ENCODE peak calls at places on chromosomes 7 and 10, in five cellular contexts. One of them, this sample, is unnamed.

GRCh38 chr7:126668367-126668752 is 584.4 kb downstream of the GRM8 start:
- DNase-seq in A549: no peak
- DNase-seq in HCT116: no peak
- DNase-seq in heart left ventricle: no peak
- DNase-seq in K562: peak
- DNase-seq in this sample: no peak

GRCh38 chr10:92080244-92080643 is 156.7 kb downstream of the BTAF1 start:
- DNase-seq in K562: no peak
- DNase-seq in heart left ventricle: no peak
- DNase-seq in HCT116: no peak
- DNase-seq in A549: no peak
- DNase-seq in this sample: no peak

GRCh38 chr7:27141591-27142561 is 1.6 kb downstream of the HOXA5 start:
- DNase-seq in A549: peak
- DNase-seq in heart left ventricle: no peak
- DNase-seq in K562: no peak
- DNase-seq in HCT116: no peak
- DNase-seq in this sample: no peak

GRCh38 chr10:124943301-124944092 is 1.6 kb downstream of the ZRANB1 start:
- DNase-seq in HCT116: peak
- DNase-seq in heart left ventricle: no peak
- DNase-seq in A549: no peak
- DNase-seq in K562: peak
- DNase-seq in this sample: no peak

GRCh38 chr10:12350167-12350872 is 973 bp downstream of the CAMK1D start:
- DNase-seq in K562: no peak
- DNase-seq in A549: peak
- DNase-seq in HCT116: no peak
- DNase-seq in heart left ventricle: no peak
- DNase-seq in this sample: no peak

GRCh38 chr7:50412958-50413357 is 37.2 kb downstream of the FIGNL1 start:
- DNase-seq in K562: no peak
- DNase-seq in A549: no peak
- DNase-seq in heart left ventricle: no peak
- DNase-seq in HCT116: no peak
- DNase-seq in this sample: no peak

GRCh38 chr10:16258476-16259040 is 178.3 kb upstream of the PTER start:
- DNase-seq in HCT116: no peak
- DNase-seq in A549: no peak
- DNase-seq in heart left ventricle: no peak
- DNase-seq in K562: no peak
- DNase-seq in this sample: no peak

GRCh38 chr7:77543910-77544309 is 6.8 kb downstream of the PTPN12 start:
- DNase-seq in heart left ventricle: no peak
- DNase-seq in K562: no peak
- DNase-seq in HCT116: no peak
- DNase-seq in A549: no peak
- DNase-seq in this sample: no peak

GRCh38 chr7:112081778-112082177 is 124.4 kb downstream of the DOCK4 start:
- DNase-seq in heart left ventricle: no peak
- DNase-seq in K562: no peak
- DNase-seq in HCT116: no peak
- DNase-seq in A549: no peak
- DNase-seq in this sample: no peak

GRCh38 chr7:128076216-128076821 is 45.1 kb upstream of the LRRC4 start:
- DNase-seq in HCT116: no peak
- DNase-seq in A549: no peak
- DNase-seq in K562: no peak
- DNase-seq in heart left ventricle: no peak
- DNase-seq in this sample: no peak

GRCh38 chr7:143884978-143885559 is 16.9 kb downstream of the TCAF1 start:
- DNase-seq in HCT116: no peak
- DNase-seq in heart left ventricle: peak
- DNase-seq in A549: no peak
- DNase-seq in K562: peak
- DNase-seq in this sample: peak

GRCh38 chr7:27173412-27174076 is 576 bp downstream of the HOXA10 start:
- DNase-seq in heart left ventricle: no peak
- DNase-seq in A549: no peak
- DNase-seq in K562: no peak
- DNase-seq in HCT116: no peak
- DNase-seq in this sample: no peak

GRCh38 chr7:157690058-157690832 is 353.4 kb downstream of the DNAJB6 start:
- DNase-seq in heart left ventricle: no peak
- DNase-seq in A549: no peak
- DNase-seq in K562: no peak
- DNase-seq in HCT116: no peak
- DNase-seq in this sample: no peak

GRCh38 chr7:82740246-82740848 is 296.8 kb upstream of the CACNA2D1 start:
- DNase-seq in A549: peak
- DNase-seq in heart left ventricle: no peak
- DNase-seq in HCT116: peak
- DNase-seq in K562: no peak
- DNase-seq in this sample: no peak

GRCh38 chr7:47557986-47558670 is 23.8 kb downstream of the TNS3 start:
- DNase-seq in A549: no peak
- DNase-seq in HCT116: peak
- DNase-seq in K562: no peak
- DNase-seq in heart left ventricle: no peak
- DNase-seq in this sample: no peak

GRCh38 chr10:63120554-63120953 is 12.6 kb upstream of the NRBF2 start:
- DNase-seq in HCT116: no peak
- DNase-seq in A549: no peak
- DNase-seq in K562: no peak
- DNase-seq in heart left ventricle: peak
- DNase-seq in this sample: no peak

GRCh38 chr10:59965899-59966650 is 59.7 kb upstream of the CCDC6 start:
- DNase-seq in HCT116: no peak
- DNase-seq in heart left ventricle: no peak
- DNase-seq in A549: no peak
- DNase-seq in K562: no peak
- DNase-seq in this sample: no peak

GRCh38 chr7:79622781-79623180 is 169.3 kb upstream of the MAGI2 start:
- DNase-seq in heart left ventricle: no peak
- DNase-seq in HCT116: peak
- DNase-seq in A549: no peak
- DNase-seq in K562: no peak
- DNase-seq in this sample: no peak

GRCh38 chr10:33139191-33139646 is 181.2 kb upstream of the ITGB1 start:
- DNase-seq in K562: no peak
- DNase-seq in A549: no peak
- DNase-seq in HCT116: no peak
- DNase-seq in heart left ventricle: no peak
- DNase-seq in this sample: no peak

GRCh38 chr10:21318768-21319167 is 206.7 kb downstream of the SKIDA1 start:
- DNase-seq in heart left ventricle: no peak
- DNase-seq in K562: no peak
- DNase-seq in A549: no peak
- DNase-seq in HCT116: no peak
- DNase-seq in this sample: no peak

GRCh38 chr7:35828817-35829216 is 28.0 kb downstream of the SEPTIN7 start:
- DNase-seq in A549: no peak
- DNase-seq in K562: no peak
- DNase-seq in heart left ventricle: no peak
- DNase-seq in HCT116: no peak
- DNase-seq in this sample: no peak

GRCh38 chr10:23525406-23525805 is 86.5 kb downstream of the OTUD1 start:
- DNase-seq in heart left ventricle: no peak
- DNase-seq in HCT116: no peak
- DNase-seq in A549: peak
- DNase-seq in K562: no peak
- DNase-seq in this sample: no peak

DNA sequence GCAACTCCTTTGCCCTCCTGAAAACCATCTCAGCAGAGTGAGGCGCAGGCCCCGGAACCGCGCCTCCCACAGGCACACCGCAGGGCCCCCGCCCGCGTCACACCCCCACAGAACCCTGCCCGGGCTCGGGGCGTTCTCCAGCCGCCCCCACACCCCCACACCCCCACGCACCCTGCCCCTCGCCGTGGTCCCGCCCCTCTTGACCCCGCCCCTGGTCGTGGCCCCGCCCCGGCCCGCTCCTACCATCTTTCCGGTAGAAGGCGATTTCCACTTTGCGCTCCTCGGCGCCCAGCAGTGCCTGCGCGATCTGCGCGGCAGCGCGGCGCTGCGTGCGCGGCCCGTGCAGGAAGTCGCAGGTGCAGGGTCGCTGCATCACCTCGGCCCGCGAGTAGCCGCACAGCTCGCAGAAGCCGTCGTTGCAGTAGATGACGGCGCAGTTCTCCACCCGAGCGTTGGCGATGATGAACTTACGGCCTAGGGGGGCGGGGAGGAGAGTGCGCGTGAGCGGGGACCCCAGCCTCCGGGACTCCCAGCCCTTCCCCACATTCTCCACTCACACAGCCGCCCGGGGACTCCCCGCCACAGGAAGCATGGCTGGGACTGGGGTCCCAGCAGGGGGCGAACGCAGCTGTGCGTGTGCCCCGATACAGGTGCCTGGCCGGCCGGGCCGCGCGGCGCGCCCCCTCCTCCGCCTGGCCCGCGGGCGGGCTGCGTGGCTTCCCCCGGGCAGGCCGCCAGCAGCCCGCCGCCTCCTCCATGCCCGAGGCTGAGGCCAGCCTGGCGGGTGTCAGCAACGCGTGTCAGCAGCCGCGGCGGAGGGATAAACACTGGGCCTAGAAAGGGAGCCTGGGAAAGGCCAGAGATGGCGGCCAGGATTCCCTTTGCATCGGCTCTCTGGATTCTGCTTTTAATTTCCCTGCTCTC is 3.4 kb downstream of the KCNH2 start:
- DNase-seq in heart left ventricle: peak
- DNase-seq in K562: peak
- DNase-seq in A549: peak
- DNase-seq in HCT116: peak
- DNase-seq in this sample: peak
- TF ChIP-seq POLR2A in heart left ventricle: no peak
- TF ChIP-seq POLR2A in K562: peak
- TF ChIP-seq POLR2A in A549: peak
- TF ChIP-seq POLR2A in HCT116: peak
- TF ChIP-seq POLR2A in this sample: no peak

DNA sequence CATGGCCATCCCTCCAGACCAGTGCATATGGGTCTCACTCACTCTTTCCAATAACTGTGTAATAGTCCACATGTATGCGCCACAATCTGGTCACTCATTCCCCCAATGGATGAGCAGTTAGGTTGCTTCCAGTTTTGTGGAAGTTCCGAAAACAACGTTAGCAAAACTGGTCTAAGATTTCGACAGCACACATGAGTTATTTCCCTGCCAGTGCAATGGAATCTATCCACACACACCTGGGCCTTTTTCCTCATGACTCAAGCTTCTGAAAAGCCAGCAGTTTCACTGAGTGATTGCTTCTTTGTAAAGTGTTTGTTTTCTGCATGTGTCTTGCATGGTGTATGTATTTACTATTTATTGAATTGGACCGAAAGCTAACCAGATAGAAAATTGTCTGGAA is 58.8 kb upstream of the FHIP2A start:
- DNase-seq in HCT116: no peak
- DNase-seq in heart left ventricle: no peak
- DNase-seq in A549: no peak
- DNase-seq in K562: no peak
- DNase-seq in this sample: no peak
- TF ChIP-seq POLR2A in HCT116: no peak
- TF ChIP-seq POLR2A in heart left ventricle: no peak
- TF ChIP-seq POLR2A in A549: no peak
- TF ChIP-seq POLR2A in K562: no peak
- TF ChIP-seq POLR2A in this sample: no peak

DNA sequence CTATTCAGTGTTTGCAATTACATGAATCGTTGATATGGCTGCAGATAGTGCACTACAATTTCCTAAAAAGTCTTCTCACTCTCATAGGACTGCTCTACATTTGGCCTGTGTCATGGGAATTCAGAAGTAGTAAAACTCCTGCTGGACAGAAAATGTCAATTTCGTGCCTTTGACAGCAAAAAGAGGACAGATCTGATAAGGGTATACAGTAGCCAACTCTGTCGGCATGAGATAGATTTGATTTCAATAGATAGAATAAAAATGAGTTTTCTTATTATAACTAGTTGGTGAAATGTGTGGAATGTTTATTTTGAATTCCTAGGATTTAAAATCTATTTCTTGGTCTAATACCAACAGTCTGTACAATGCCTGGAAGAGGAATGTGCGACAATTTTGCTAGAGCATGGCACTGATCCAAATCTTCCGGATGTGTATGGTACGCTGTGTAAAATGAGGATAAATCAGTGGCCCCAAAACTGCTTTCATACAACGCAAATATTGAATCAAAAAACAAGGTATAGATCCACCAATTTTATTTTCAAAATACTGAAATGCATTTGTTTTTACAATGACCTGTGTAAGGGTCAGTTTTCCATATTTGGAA is 133.5 kb upstream of the CDK13 start:
- DNase-seq in A549: no peak
- DNase-seq in HCT116: no peak
- DNase-seq in K562: no peak
- DNase-seq in heart left ventricle: no peak
- DNase-seq in this sample: no peak
- TF ChIP-seq POLR2A in A549: no peak
- TF ChIP-seq POLR2A in HCT116: no peak
- TF ChIP-seq POLR2A in K562: no peak
- TF ChIP-seq POLR2A in heart left ventricle: no peak
- TF ChIP-seq POLR2A in this sample: no peak

GRCh38 chr10:49240946-49241345 is 52.8 kb upstream of the TMEM273 start:
- DNase-seq in K562: no peak
- DNase-seq in HCT116: no peak
- DNase-seq in heart left ventricle: no peak
- DNase-seq in A549: no peak
- DNase-seq in this sample: no peak

GRCh38 chr10:49243139-49243538 is 54.9 kb upstream of the TMEM273 start:
- DNase-seq in heart left ventricle: no peak
- DNase-seq in A549: no peak
- DNase-seq in HCT116: no peak
- DNase-seq in K562: no peak
- DNase-seq in this sample: no peak

GRCh38 chr10:49242604-49243003 is 54.4 kb upstream of the TMEM273 start:
- DNase-seq in heart left ventricle: peak
- DNase-seq in K562: no peak
- DNase-seq in HCT116: no peak
- DNase-seq in A549: no peak
- DNase-seq in this sample: no peak

GRCh38 chr10:49241365-49241764 is 53.2 kb upstream of the TMEM273 start:
- DNase-seq in K562: no peak
- DNase-seq in heart left ventricle: no peak
- DNase-seq in A549: no peak
- DNase-seq in HCT116: no peak
- DNase-seq in this sample: no peak

DNA sequence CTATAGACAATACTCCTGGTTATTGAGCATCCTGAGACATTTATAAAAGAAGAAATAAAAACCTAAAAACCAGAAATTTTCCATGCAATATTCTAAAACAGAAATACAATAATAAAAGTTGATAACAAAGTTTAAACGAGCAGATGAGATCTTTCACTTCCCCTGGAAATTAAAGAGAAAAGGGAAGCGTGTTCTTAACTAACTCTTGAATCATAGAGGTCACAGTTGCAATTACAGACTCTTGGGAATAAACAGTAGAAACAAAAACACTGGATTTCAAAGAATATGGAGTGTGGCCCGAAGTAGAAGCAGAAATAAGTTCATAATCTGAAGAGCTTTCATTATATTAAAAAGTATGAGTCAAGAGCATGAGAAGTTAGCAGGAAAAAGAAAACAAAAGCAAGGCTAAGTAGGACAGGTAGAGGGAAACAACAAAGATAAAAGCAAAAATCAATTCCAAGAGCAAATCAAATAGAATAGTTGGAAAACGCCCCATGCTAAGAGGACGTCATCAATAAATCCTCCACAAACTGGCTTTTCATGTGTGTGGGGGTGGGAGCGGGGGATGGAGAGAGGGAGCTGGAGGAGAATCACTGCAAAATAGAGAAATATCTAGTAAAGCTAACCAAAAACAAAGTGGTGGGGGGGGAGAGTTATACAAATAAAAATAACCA is 55.2 kb upstream of the C10orf71 start:
- DNase-seq in A549: no peak
- DNase-seq in heart left ventricle: no peak
- DNase-seq in K562: no peak
- DNase-seq in HCT116: no peak
- DNase-seq in this sample: no peak
- TF ChIP-seq POLR2A in A549: no peak
- TF ChIP-seq POLR2A in heart left ventricle: no peak
- TF ChIP-seq POLR2A in K562: no peak
- TF ChIP-seq POLR2A in HCT116: no peak
- TF ChIP-seq POLR2A in this sample: no peak

This sample was measured in GM12892.